ENCODE peak calls at places on chromosomes 11 and 22, in eight cellular contexts. One of them, this sample, is unnamed.

GRCh38 chr11:70448983-70449567 is 50.7 kb downstream of the CTTN start:
- DNase-seq in RWPE1: no peak
- DNase-seq in IMR-90: no peak
- DNase-seq in activated CD4-positive, alpha-beta memory T cell treated with anti-CD3 and anti-CD28 coated beads, Interleukin-2, amount 10 ng/mL, durations not matched to agents 7 days and 5 days: no peak
- DNase-seq in psoas muscle: no peak
- DNase-seq in GM12865: no peak
- DNase-seq in EL: no peak
- DNase-seq in stimulated activated CD8-positive, alpha-beta memory T cell treated with anti-CD3 and anti-CD28 coated beads, Interleukin-4, amount 100 ng/mL, for 24 hours: no peak
- DNase-seq in this sample: no peak

GRCh38 chr22:40668611-40669390 is 10.5 kb upstream of the MCHR1 start:
- DNase-seq in RWPE1: peak; percentile 65
- DNase-seq in IMR-90: peak; percentile 89
- DNase-seq in activated CD4-positive, alpha-beta memory T cell treated with anti-CD3 and anti-CD28 coated beads, Interleukin-2, amount 10 ng/mL, durations not matched to agents 7 days and 5 days: peak; percentile 31
- DNase-seq in psoas muscle: no peak
- DNase-seq in GM12865: peak; percentile 48
- DNase-seq in EL: peak; percentile 80
- DNase-seq in stimulated activated CD8-positive, alpha-beta memory T cell treated with anti-CD3 and anti-CD28 coated beads, Interleukin-4, amount 100 ng/mL, for 24 hours: no peak
- DNase-seq in this sample: no peak

GRCh38 chr11:122632178-122632824 is 23.2 kb upstream of the UBASH3B start:
- DNase-seq in RWPE1: peak; percentile 41
- DNase-seq in IMR-90: no peak
- DNase-seq in activated CD4-positive, alpha-beta memory T cell treated with anti-CD3 and anti-CD28 coated beads, Interleukin-2, amount 10 ng/mL, durations not matched to agents 7 days and 5 days: no peak
- DNase-seq in psoas muscle: no peak
- DNase-seq in GM12865: no peak
- DNase-seq in EL: peak; percentile 37
- DNase-seq in stimulated activated CD8-positive, alpha-beta memory T cell treated with anti-CD3 and anti-CD28 coated beads, Interleukin-4, amount 100 ng/mL, for 24 hours: no peak
- DNase-seq in this sample: no peak

GRCh38 chr11:1736447-1736992 is 13.9 kb downstream of the IFITM10 start:
- DNase-seq in RWPE1: no peak
- DNase-seq in IMR-90: no peak
- DNase-seq in activated CD4-positive, alpha-beta memory T cell treated with anti-CD3 and anti-CD28 coated beads, Interleukin-2, amount 10 ng/mL, durations not matched to agents 7 days and 5 days: no peak
- DNase-seq in psoas muscle: no peak
- DNase-seq in GM12865: no peak
- DNase-seq in EL: no peak
- DNase-seq in stimulated activated CD8-positive, alpha-beta memory T cell treated with anti-CD3 and anti-CD28 coated beads, Interleukin-4, amount 100 ng/mL, for 24 hours: no peak
- DNase-seq in this sample: no peak

GRCh38 chr11:44942029-44942710 is 8.5 kb downstream of the TP53I11 start:
- DNase-seq in RWPE1: no peak
- DNase-seq in IMR-90: no peak
- DNase-seq in activated CD4-positive, alpha-beta memory T cell treated with anti-CD3 and anti-CD28 coated beads, Interleukin-2, amount 10 ng/mL, durations not matched to agents 7 days and 5 days: no peak
- DNase-seq in psoas muscle: no peak
- DNase-seq in GM12865: no peak
- DNase-seq in EL: no peak
- DNase-seq in stimulated activated CD8-positive, alpha-beta memory T cell treated with anti-CD3 and anti-CD28 coated beads, Interleukin-4, amount 100 ng/mL, for 24 hours: no peak
- DNase-seq in this sample: no peak

GRCh38 chr11:129643031-129643721 is 172.5 kb upstream of the TMEM45B start:
- DNase-seq in RWPE1: peak; percentile 84
- DNase-seq in IMR-90: peak; percentile 74
- DNase-seq in activated CD4-positive, alpha-beta memory T cell treated with anti-CD3 and anti-CD28 coated beads, Interleukin-2, amount 10 ng/mL, durations not matched to agents 7 days and 5 days: no peak
- DNase-seq in psoas muscle: no peak
- DNase-seq in GM12865: no peak
- DNase-seq in EL: peak; percentile 75
- DNase-seq in stimulated activated CD8-positive, alpha-beta memory T cell treated with anti-CD3 and anti-CD28 coated beads, Interleukin-4, amount 100 ng/mL, for 24 hours: no peak
- DNase-seq in this sample: no peak

GRCh38 chr11:20025331-20025840 is 134.9 kb downstream of the DBX1 start:
- DNase-seq in RWPE1: no peak
- DNase-seq in IMR-90: no peak
- DNase-seq in activated CD4-positive, alpha-beta memory T cell treated with anti-CD3 and anti-CD28 coated beads, Interleukin-2, amount 10 ng/mL, durations not matched to agents 7 days and 5 days: no peak
- DNase-seq in psoas muscle: no peak
- DNase-seq in GM12865: no peak
- DNase-seq in EL: no peak
- DNase-seq in stimulated activated CD8-positive, alpha-beta memory T cell treated with anti-CD3 and anti-CD28 coated beads, Interleukin-4, amount 100 ng/mL, for 24 hours: no peak
- DNase-seq in this sample: no peak

GRCh38 chr11:26149585-26149984 is 182.3 kb upstream of the ANO3 start:
- DNase-seq in RWPE1: no peak
- DNase-seq in IMR-90: no peak
- DNase-seq in activated CD4-positive, alpha-beta memory T cell treated with anti-CD3 and anti-CD28 coated beads, Interleukin-2, amount 10 ng/mL, durations not matched to agents 7 days and 5 days: no peak
- DNase-seq in psoas muscle: no peak
- DNase-seq in GM12865: no peak
- DNase-seq in EL: no peak
- DNase-seq in stimulated activated CD8-positive, alpha-beta memory T cell treated with anti-CD3 and anti-CD28 coated beads, Interleukin-4, amount 100 ng/mL, for 24 hours: no peak
- DNase-seq in this sample: no peak

GRCh38 chr11:914747-915493 is 4.3 kb upstream of the CHID1 start:
- DNase-seq in RWPE1: no peak
- DNase-seq in IMR-90: no peak
- DNase-seq in activated CD4-positive, alpha-beta memory T cell treated with anti-CD3 and anti-CD28 coated beads, Interleukin-2, amount 10 ng/mL, durations not matched to agents 7 days and 5 days: no peak
- DNase-seq in psoas muscle: peak; percentile 80
- DNase-seq in GM12865: no peak
- DNase-seq in EL: no peak
- DNase-seq in stimulated activated CD8-positive, alpha-beta memory T cell treated with anti-CD3 and anti-CD28 coated beads, Interleukin-4, amount 100 ng/mL, for 24 hours: no peak
- DNase-seq in this sample: no peak

GRCh38 chr11:26778000-26778757 is 56.3 kb upstream of the SLC5A12 start:
- DNase-seq in RWPE1: peak; percentile 41
- DNase-seq in IMR-90: peak; percentile 81
- DNase-seq in activated CD4-positive, alpha-beta memory T cell treated with anti-CD3 and anti-CD28 coated beads, Interleukin-2, amount 10 ng/mL, durations not matched to agents 7 days and 5 days: no peak
- DNase-seq in psoas muscle: no peak
- DNase-seq in GM12865: peak; percentile 45
- DNase-seq in EL: peak; percentile 68
- DNase-seq in stimulated activated CD8-positive, alpha-beta memory T cell treated with anti-CD3 and anti-CD28 coated beads, Interleukin-4, amount 100 ng/mL, for 24 hours: no peak
- DNase-seq in this sample: no peak

GRCh38 chr11:96154802-96155520 is 188.0 kb downstream of the MAML2 start:
- DNase-seq in RWPE1: no peak
- DNase-seq in IMR-90: peak; percentile 80
- DNase-seq in activated CD4-positive, alpha-beta memory T cell treated with anti-CD3 and anti-CD28 coated beads, Interleukin-2, amount 10 ng/mL, durations not matched to agents 7 days and 5 days: no peak
- DNase-seq in psoas muscle: no peak
- DNase-seq in GM12865: no peak
- DNase-seq in EL: peak; percentile 90
- DNase-seq in stimulated activated CD8-positive, alpha-beta memory T cell treated with anti-CD3 and anti-CD28 coated beads, Interleukin-4, amount 100 ng/mL, for 24 hours: no peak
- DNase-seq in this sample: no peak

GRCh38 chr11:11514246-11514645 is 107.6 kb downstream of the GALNT18 start:
- DNase-seq in RWPE1: no peak
- DNase-seq in IMR-90: no peak
- DNase-seq in activated CD4-positive, alpha-beta memory T cell treated with anti-CD3 and anti-CD28 coated beads, Interleukin-2, amount 10 ng/mL, durations not matched to agents 7 days and 5 days: no peak
- DNase-seq in psoas muscle: no peak
- DNase-seq in GM12865: no peak
- DNase-seq in EL: no peak
- DNase-seq in stimulated activated CD8-positive, alpha-beta memory T cell treated with anti-CD3 and anti-CD28 coated beads, Interleukin-4, amount 100 ng/mL, for 24 hours: no peak
- DNase-seq in this sample: no peak

GRCh38 chr11:8089791-8090510 is 8.9 kb downstream of the TUB start:
- DNase-seq in RWPE1: no peak
- DNase-seq in IMR-90: no peak
- DNase-seq in activated CD4-positive, alpha-beta memory T cell treated with anti-CD3 and anti-CD28 coated beads, Interleukin-2, amount 10 ng/mL, durations not matched to agents 7 days and 5 days: no peak
- DNase-seq in psoas muscle: no peak
- DNase-seq in GM12865: no peak
- DNase-seq in EL: no peak
- DNase-seq in stimulated activated CD8-positive, alpha-beta memory T cell treated with anti-CD3 and anti-CD28 coated beads, Interleukin-4, amount 100 ng/mL, for 24 hours: no peak
- DNase-seq in this sample: no peak

GRCh38 chr11:36726420-36726819 is 128.4 kb upstream of the RAG2 start:
- DNase-seq in RWPE1: no peak
- DNase-seq in IMR-90: no peak
- DNase-seq in activated CD4-positive, alpha-beta memory T cell treated with anti-CD3 and anti-CD28 coated beads, Interleukin-2, amount 10 ng/mL, durations not matched to agents 7 days and 5 days: no peak
- DNase-seq in psoas muscle: no peak
- DNase-seq in GM12865: no peak
- DNase-seq in EL: no peak
- DNase-seq in stimulated activated CD8-positive, alpha-beta memory T cell treated with anti-CD3 and anti-CD28 coated beads, Interleukin-4, amount 100 ng/mL, for 24 hours: no peak
- DNase-seq in this sample: no peak

GRCh38 chr22:20155330-20156041 is 4.6 kb upstream of the CCDC188 start:
- DNase-seq in RWPE1: no peak
- DNase-seq in IMR-90: no peak
- DNase-seq in activated CD4-positive, alpha-beta memory T cell treated with anti-CD3 and anti-CD28 coated beads, Interleukin-2, amount 10 ng/mL, durations not matched to agents 7 days and 5 days: peak; percentile 54
- DNase-seq in psoas muscle: peak; percentile 72
- DNase-seq in GM12865: peak; percentile 24
- DNase-seq in EL: peak; percentile 80
- DNase-seq in stimulated activated CD8-positive, alpha-beta memory T cell treated with anti-CD3 and anti-CD28 coated beads, Interleukin-4, amount 100 ng/mL, for 24 hours: no peak
- DNase-seq in this sample: no peak

GRCh38 chr22:30246962-30247376 is 410 bp upstream of the LIF start:
- DNase-seq in RWPE1: no peak
- DNase-seq in IMR-90: no peak
- DNase-seq in activated CD4-positive, alpha-beta memory T cell treated with anti-CD3 and anti-CD28 coated beads, Interleukin-2, amount 10 ng/mL, durations not matched to agents 7 days and 5 days: peak; percentile 36
- DNase-seq in psoas muscle: no peak
- DNase-seq in GM12865: no peak
- DNase-seq in EL: no peak
- DNase-seq in stimulated activated CD8-positive, alpha-beta memory T cell treated with anti-CD3 and anti-CD28 coated beads, Interleukin-4, amount 100 ng/mL, for 24 hours: no peak
- DNase-seq in this sample: no peak

GRCh38 chr11:61482513-61482912 is 26.0 kb upstream of the LRRC10B start:
- DNase-seq in RWPE1: no peak
- DNase-seq in IMR-90: no peak
- DNase-seq in activated CD4-positive, alpha-beta memory T cell treated with anti-CD3 and anti-CD28 coated beads, Interleukin-2, amount 10 ng/mL, durations not matched to agents 7 days and 5 days: peak; percentile 33
- DNase-seq in psoas muscle: no peak
- DNase-seq in GM12865: peak; percentile 29
- DNase-seq in EL: peak; percentile 35
- DNase-seq in stimulated activated CD8-positive, alpha-beta memory T cell treated with anti-CD3 and anti-CD28 coated beads, Interleukin-4, amount 100 ng/mL, for 24 hours: peak; percentile 3
- DNase-seq in this sample: no peak

GRCh38 chr11:124930799-124931198 is 5.0 kb downstream of the HEPACAM start:
- DNase-seq in RWPE1: no peak
- DNase-seq in IMR-90: no peak
- DNase-seq in activated CD4-positive, alpha-beta memory T cell treated with anti-CD3 and anti-CD28 coated beads, Interleukin-2, amount 10 ng/mL, durations not matched to agents 7 days and 5 days: no peak
- DNase-seq in psoas muscle: no peak
- DNase-seq in GM12865: peak; percentile 21
- DNase-seq in EL: no peak
- DNase-seq in stimulated activated CD8-positive, alpha-beta memory T cell treated with anti-CD3 and anti-CD28 coated beads, Interleukin-4, amount 100 ng/mL, for 24 hours: no peak
- DNase-seq in this sample: no peak

GRCh38 chr11:67418476-67419281 is 3.2 kb downstream of the CARNS1 start:
- DNase-seq in RWPE1: no peak
- DNase-seq in IMR-90: no peak
- DNase-seq in activated CD4-positive, alpha-beta memory T cell treated with anti-CD3 and anti-CD28 coated beads, Interleukin-2, amount 10 ng/mL, durations not matched to agents 7 days and 5 days: no peak
- DNase-seq in psoas muscle: peak; percentile 82
- DNase-seq in GM12865: no peak
- DNase-seq in EL: no peak
- DNase-seq in stimulated activated CD8-positive, alpha-beta memory T cell treated with anti-CD3 and anti-CD28 coated beads, Interleukin-4, amount 100 ng/mL, for 24 hours: no peak
- DNase-seq in this sample: no peak

GRCh38 chr11:71372693-71373657 is 75.2 kb downstream of the DHCR7 start:
- DNase-seq in RWPE1: peak; percentile 41
- DNase-seq in IMR-90: peak; percentile 50
- DNase-seq in activated CD4-positive, alpha-beta memory T cell treated with anti-CD3 and anti-CD28 coated beads, Interleukin-2, amount 10 ng/mL, durations not matched to agents 7 days and 5 days: no peak
- DNase-seq in psoas muscle: no peak
- DNase-seq in GM12865: peak; percentile 60
- DNase-seq in EL: peak; percentile 15
- DNase-seq in stimulated activated CD8-positive, alpha-beta memory T cell treated with anti-CD3 and anti-CD28 coated beads, Interleukin-4, amount 100 ng/mL, for 24 hours: no peak
- DNase-seq in this sample: no peak

GRCh38 chr22:43159484-43160178 is 8.3 kb downstream of the TSPO start:
- DNase-seq in RWPE1: no peak
- DNase-seq in IMR-90: no peak
- DNase-seq in activated CD4-positive, alpha-beta memory T cell treated with anti-CD3 and anti-CD28 coated beads, Interleukin-2, amount 10 ng/mL, durations not matched to agents 7 days and 5 days: no peak
- DNase-seq in psoas muscle: peak; percentile 62
- DNase-seq in GM12865: peak; percentile 25
- DNase-seq in EL: no peak
- DNase-seq in stimulated activated CD8-positive, alpha-beta memory T cell treated with anti-CD3 and anti-CD28 coated beads, Interleukin-4, amount 100 ng/mL, for 24 hours: no peak
- DNase-seq in this sample: no peak

GRCh38 chr11:75315439-75315805 is 36.0 kb downstream of the ARRB1 start:
- DNase-seq in RWPE1: no peak
- DNase-seq in IMR-90: no peak
- DNase-seq in activated CD4-positive, alpha-beta memory T cell treated with anti-CD3 and anti-CD28 coated beads, Interleukin-2, amount 10 ng/mL, durations not matched to agents 7 days and 5 days: no peak
- DNase-seq in psoas muscle: peak; percentile 10
- DNase-seq in GM12865: no peak
- DNase-seq in EL: no peak
- DNase-seq in stimulated activated CD8-positive, alpha-beta memory T cell treated with anti-CD3 and anti-CD28 coated beads, Interleukin-4, amount 100 ng/mL, for 24 hours: no peak
- DNase-seq in this sample: no peak

GRCh38 chr22:39300198-39300830 is 19.1 kb downstream of the RPL3 start:
- DNase-seq in RWPE1: no peak
- DNase-seq in IMR-90: no peak
- DNase-seq in activated CD4-positive, alpha-beta memory T cell treated with anti-CD3 and anti-CD28 coated beads, Interleukin-2, amount 10 ng/mL, durations not matched to agents 7 days and 5 days: no peak
- DNase-seq in psoas muscle: no peak
- DNase-seq in GM12865: peak; percentile 49
- DNase-seq in EL: peak; percentile 43
- DNase-seq in stimulated activated CD8-positive, alpha-beta memory T cell treated with anti-CD3 and anti-CD28 coated beads, Interleukin-4, amount 100 ng/mL, for 24 hours: no peak
- DNase-seq in this sample: peak; percentile 52

GRCh38 chr11:114262681-114263509 is 33.3 kb upstream of the NNMT start:
- DNase-seq in RWPE1: peak; percentile 62
- DNase-seq in IMR-90: peak; percentile 54
- DNase-seq in activated CD4-positive, alpha-beta memory T cell treated with anti-CD3 and anti-CD28 coated beads, Interleukin-2, amount 10 ng/mL, durations not matched to agents 7 days and 5 days: peak; percentile 24
- DNase-seq in psoas muscle: peak; percentile 56
- DNase-seq in GM12865: no peak
- DNase-seq in EL: peak; percentile 44
- DNase-seq in stimulated activated CD8-positive, alpha-beta memory T cell treated with anti-CD3 and anti-CD28 coated beads, Interleukin-4, amount 100 ng/mL, for 24 hours: no peak
- DNase-seq in this sample: no peak

GRCh38 chr11:81644239-81644840 is 1089.3 kb downstream of the FAM181B start:
- DNase-seq in RWPE1: peak; percentile 36
- DNase-seq in IMR-90: peak; percentile 23
- DNase-seq in activated CD4-positive, alpha-beta memory T cell treated with anti-CD3 and anti-CD28 coated beads, Interleukin-2, amount 10 ng/mL, durations not matched to agents 7 days and 5 days: no peak
- DNase-seq in psoas muscle: no peak
- DNase-seq in GM12865: peak; percentile 43
- DNase-seq in EL: peak; percentile 0
- DNase-seq in stimulated activated CD8-positive, alpha-beta memory T cell treated with anti-CD3 and anti-CD28 coated beads, Interleukin-4, amount 100 ng/mL, for 24 hours: no peak
- DNase-seq in this sample: no peak

GRCh38 chr22:38422615-38423511 is 32.1 kb downstream of the KCNJ4 start:
- DNase-seq in RWPE1: no peak
- DNase-seq in IMR-90: no peak
- DNase-seq in activated CD4-positive, alpha-beta memory T cell treated with anti-CD3 and anti-CD28 coated beads, Interleukin-2, amount 10 ng/mL, durations not matched to agents 7 days and 5 days: no peak
- DNase-seq in psoas muscle: no peak
- DNase-seq in GM12865: no peak
- DNase-seq in EL: no peak
- DNase-seq in stimulated activated CD8-positive, alpha-beta memory T cell treated with anti-CD3 and anti-CD28 coated beads, Interleukin-4, amount 100 ng/mL, for 24 hours: no peak
- DNase-seq in this sample: no peak

GRCh38 chr11:12157241-12157661 is 46.9 kb downstream of the MICAL2 start:
- DNase-seq in RWPE1: no peak
- DNase-seq in IMR-90: peak; percentile 84
- DNase-seq in activated CD4-positive, alpha-beta memory T cell treated with anti-CD3 and anti-CD28 coated beads, Interleukin-2, amount 10 ng/mL, durations not matched to agents 7 days and 5 days: peak; percentile 42
- DNase-seq in psoas muscle: no peak
- DNase-seq in GM12865: no peak
- DNase-seq in EL: peak; percentile 62
- DNase-seq in stimulated activated CD8-positive, alpha-beta memory T cell treated with anti-CD3 and anti-CD28 coated beads, Interleukin-4, amount 100 ng/mL, for 24 hours: no peak
- DNase-seq in this sample: no peak

GRCh38 chr11:45704133-45704532 is 38.7 kb upstream of the CHST1 start:
- DNase-seq in RWPE1: no peak
- DNase-seq in IMR-90: no peak
- DNase-seq in activated CD4-positive, alpha-beta memory T cell treated with anti-CD3 and anti-CD28 coated beads, Interleukin-2, amount 10 ng/mL, durations not matched to agents 7 days and 5 days: no peak
- DNase-seq in psoas muscle: no peak
- DNase-seq in GM12865: no peak
- DNase-seq in EL: no peak
- DNase-seq in stimulated activated CD8-positive, alpha-beta memory T cell treated with anti-CD3 and anti-CD28 coated beads, Interleukin-4, amount 100 ng/mL, for 24 hours: no peak
- DNase-seq in this sample: no peak

GRCh38 chr11:3853935-3854659 is 1.4 kb upstream of the STIM1 start:
- DNase-seq in RWPE1: no peak
- DNase-seq in IMR-90: no peak
- DNase-seq in activated CD4-positive, alpha-beta memory T cell treated with anti-CD3 and anti-CD28 coated beads, Interleukin-2, amount 10 ng/mL, durations not matched to agents 7 days and 5 days: peak; percentile 81
- DNase-seq in psoas muscle: peak; percentile 89
- DNase-seq in GM12865: peak; percentile 92
- DNase-seq in EL: no peak
- DNase-seq in stimulated activated CD8-positive, alpha-beta memory T cell treated with anti-CD3 and anti-CD28 coated beads, Interleukin-4, amount 100 ng/mL, for 24 hours: peak; percentile 42
- DNase-seq in this sample: peak; percentile 86

GRCh38 chr11:2289350-2289749 is 12.4 kb downstream of the C11orf21 start:
- DNase-seq in RWPE1: no peak
- DNase-seq in IMR-90: no peak
- DNase-seq in activated CD4-positive, alpha-beta memory T cell treated with anti-CD3 and anti-CD28 coated beads, Interleukin-2, amount 10 ng/mL, durations not matched to agents 7 days and 5 days: no peak
- DNase-seq in psoas muscle: no peak
- DNase-seq in GM12865: no peak
- DNase-seq in EL: no peak
- DNase-seq in stimulated activated CD8-positive, alpha-beta memory T cell treated with anti-CD3 and anti-CD28 coated beads, Interleukin-4, amount 100 ng/mL, for 24 hours: no peak
- DNase-seq in this sample: no peak

GRCh38 chr22:50081426-50082196 is 3.6 kb downstream of the MLC1 start:
- DNase-seq in RWPE1: no peak
- DNase-seq in IMR-90: no peak
- DNase-seq in activated CD4-positive, alpha-beta memory T cell treated with anti-CD3 and anti-CD28 coated beads, Interleukin-2, amount 10 ng/mL, durations not matched to agents 7 days and 5 days: no peak
- DNase-seq in psoas muscle: no peak
- DNase-seq in GM12865: no peak
- DNase-seq in EL: no peak
- DNase-seq in stimulated activated CD8-positive, alpha-beta memory T cell treated with anti-CD3 and anti-CD28 coated beads, Interleukin-4, amount 100 ng/mL, for 24 hours: no peak
- DNase-seq in this sample: no peak

GRCh38 chr22:39226353-39226752 is 18.4 kb downstream of the PDGFB start:
- DNase-seq in RWPE1: no peak
- DNase-seq in IMR-90: no peak
- DNase-seq in activated CD4-positive, alpha-beta memory T cell treated with anti-CD3 and anti-CD28 coated beads, Interleukin-2, amount 10 ng/mL, durations not matched to agents 7 days and 5 days: no peak
- DNase-seq in psoas muscle: no peak
- DNase-seq in GM12865: no peak
- DNase-seq in EL: no peak
- DNase-seq in stimulated activated CD8-positive, alpha-beta memory T cell treated with anti-CD3 and anti-CD28 coated beads, Interleukin-4, amount 100 ng/mL, for 24 hours: no peak
- DNase-seq in this sample: no peak

GRCh38 chr22:28023036-28023435 is 104.0 kb upstream of the PITPNB start:
- DNase-seq in RWPE1: no peak
- DNase-seq in IMR-90: no peak
- DNase-seq in activated CD4-positive, alpha-beta memory T cell treated with anti-CD3 and anti-CD28 coated beads, Interleukin-2, amount 10 ng/mL, durations not matched to agents 7 days and 5 days: no peak
- DNase-seq in psoas muscle: no peak
- DNase-seq in GM12865: no peak
- DNase-seq in EL: no peak
- DNase-seq in stimulated activated CD8-positive, alpha-beta memory T cell treated with anti-CD3 and anti-CD28 coated beads, Interleukin-4, amount 100 ng/mL, for 24 hours: no peak
- DNase-seq in this sample: no peak

GRCh38 chr11:94100253-94100652 is 28.4 kb upstream of the PANX1 start:
- DNase-seq in RWPE1: no peak
- DNase-seq in IMR-90: no peak
- DNase-seq in activated CD4-positive, alpha-beta memory T cell treated with anti-CD3 and anti-CD28 coated beads, Interleukin-2, amount 10 ng/mL, durations not matched to agents 7 days and 5 days: no peak
- DNase-seq in psoas muscle: no peak
- DNase-seq in GM12865: no peak
- DNase-seq in EL: no peak
- DNase-seq in stimulated activated CD8-positive, alpha-beta memory T cell treated with anti-CD3 and anti-CD28 coated beads, Interleukin-4, amount 100 ng/mL, for 24 hours: no peak
- DNase-seq in this sample: no peak

This sample was measured in stimulated activated naive B cell treated with anti-CD40 and anti-IgM and Interleukin-4, amounts not matched to agents 10 μg/mL and 1 μg/mL and 100 μg/mL, for 72 hours.